ENCODE peak calls at places on chromosomes 11 and 22, in ten cellular contexts. S, M, G, J, A, X, O, E, H and T are unnamed samples.

GRCh38 chr11:46263120-46263519 is 14.3 kb upstream of the CREB3L1 start:
- DNase-seq in S (no peak), M (no peak), G (no peak), J (no peak), A (no peak), X (no peak), O (no peak), E (no peak), H (no peak), T (no peak)

GRCh38 chr11:112174789-112175595 is at the start of gene BCO2:
- DNase-seq in S (no peak), M (no peak), G (no peak), J (peak), A (peak), X (peak), O (no peak), E (peak), H (peak), T (peak)

GRCh38 chr11:72430743-72431570 is 3.4 kb downstream of the CLPB start:
- DNase-seq in S (no peak), M (no peak), G (no peak), J (no peak), A (peak), X (peak), O (no peak), E (peak), H (peak), T (no peak)

GRCh38 chr11:134730096-134730495 is 318.1 kb upstream of the B3GAT1 start:
- DNase-seq in S (no peak), M (no peak), G (no peak), J (no peak), A (no peak), X (no peak), O (no peak), E (no peak), H (no peak), T (no peak)

GRCh38 chr11:89405629-89406028 is 85.5 kb downstream of the NOX4 start:
- DNase-seq in S (no peak), M (no peak), G (no peak), J (no peak), A (peak), X (no peak), O (no peak), E (peak), H (no peak), T (no peak)

GRCh38 chr22:20741634-20742581 is 32.0 kb upstream of the SERPIND1 start:
- DNase-seq in S (peak), M (no peak), G (no peak), J (no peak), A (peak), X (peak), O (peak), E (peak), H (peak), T (no peak)

GRCh38 chr11:1707751-1708150 is 10.8 kb downstream of the KRTAP5-6 start:
- DNase-seq in S (no peak), M (no peak), G (no peak), J (no peak), A (no peak), X (no peak), O (no peak), E (no peak), H (no peak), T (no peak)

GRCh38 chr11:92423635-92424034 is 199.0 kb downstream of the FAT3 start:
- DNase-seq in S (no peak), M (no peak), G (no peak), J (no peak), A (no peak), X (no peak), O (no peak), E (no peak), H (no peak), T (no peak)

GRCh38 chr11:10861047-10861446 is 3.2 kb upstream of the ZBED5 start:
- DNase-seq in S (no peak), M (no peak), G (no peak), J (no peak), A (no peak), X (no peak), O (no peak), E (no peak), H (no peak), T (no peak)